ENCODE peak calls at places on chromosomes 4 and X, in five cellular contexts. L is CD8-positive, alpha-beta memory T cell; F is cardiac muscle cell; Y is GM23338; P is tibial nerve. W is an unnamed sample.

GRCh38 chr4:95908806-95909205 is 68.9 kb downstream of the PDHA2 start:
- DNase-seq in L (no peak), F (no peak), Y (no peak), P (no peak), W (no peak)

GRCh38 chr4:130703211-130703920 is 1607.4 kb downstream of the C4orf33 start:
- DNase-seq in L (no peak), F (no peak), Y (no peak), P (no peak), W (no peak)

GRCh38 chr4:81504685-81505598 is 33.2 kb upstream of the RASGEF1B start:
- DNase-seq in L (peak), F (no peak), Y (no peak), P (peak), W (peak)

GRCh38 chrX:22329783-22330182 is 57.1 kb downstream of the CBLL2 start:
- DNase-seq in L (no peak), F (no peak), Y (no peak), P (no peak), W (no peak)

GRCh38 chrX:16444353-16444752 is 205.6 kb upstream of the S100G start:
- DNase-seq in L (no peak), F (no peak), Y (no peak), P (no peak), W (no peak)

GRCh38 chrX:73979551-73980131 is 324.3 kb upstream of the ZCCHC13 start:
- DNase-seq in L (no peak), F (no peak), Y (peak), P (no peak), W (no peak)

GRCh38 chrX:93673869-93674271 is at the start of gene FAM133A:
- DNase-seq in L (no peak), F (peak), Y (no peak), P (no peak), W (no peak)

GRCh38 chrX:130263016-130263415 is 5.7 kb downstream of the ZNF280C start:
- DNase-seq in L (no peak), F (no peak), Y (no peak), P (no peak), W (no peak)

GRCh38 chr4:159238631-159239030 is 135.8 kb downstream of the RAPGEF2 start:
- DNase-seq in L (no peak), F (no peak), Y (no peak), P (no peak), W (no peak)

GRCh38 chr4:151604238-151604637 is 156.6 kb downstream of the GATB start:
- DNase-seq in L (no peak), F (no peak), Y (peak), P (no peak), W (no peak)

GRCh38 chr4:186624951-186625350 is 69.6 kb upstream of the MTNR1A start:
- DNase-seq in L (no peak), F (peak), Y (no peak), P (no peak), W (no peak)

GRCh38 chrX:70169281-70169680 is 8.0 kb upstream of the DGAT2L6 start:
- DNase-seq in L (no peak), F (no peak), Y (peak), P (no peak), W (no peak)

GRCh38 chr4:128924951-128925350 is 115.5 kb downstream of the JADE1 start:
- DNase-seq in L (no peak), F (no peak), Y (no peak), P (no peak), W (no peak)

GRCh38 chr4:168868044-168868855 is 141.8 kb downstream of the CBR4 start:
- DNase-seq in L (no peak), F (no peak), Y (no peak), P (no peak), W (no peak)

GRCh38 chrX:37871626-37872302 is 24.4 kb upstream of the DYNLT3 start:
- DNase-seq in L (no peak), F (no peak), Y (peak), P (no peak), W (peak)

GRCh38 chr4:103915224-103915869 is 195.6 kb upstream of the TACR3 start:
- DNase-seq in L (no peak), F (peak), Y (peak), P (no peak), W (no peak)

GRCh38 chr4:120902925-120903324 is 19.6 kb downstream of the PRDM5 start:
- DNase-seq in L (no peak), F (no peak), Y (no peak), P (no peak), W (no peak)

GRCh38 chrX:101051549-101052302 is at the start of gene TRMT2B:
- DNase-seq in L (peak), F (peak), Y (peak), P (peak), W (peak)

GRCh38 chr4:43163101-43163792 is 270.7 kb downstream of the GRXCR1 start:
- DNase-seq in L (no peak), F (no peak), Y (peak), P (no peak), W (no peak)

GRCh38 chrX:374566-374965 is 12.1 kb downstream of the PPP2R3B start:
- DNase-seq in L (no peak), F (no peak), Y (no peak), P (no peak), W (no peak)

GRCh38 chr4:5142726-5143125 is 91.4 kb downstream of the STK32B start:
- DNase-seq in L (no peak), F (peak), Y (peak), P (no peak), W (peak)

GRCh38 chr4:114025176-114025777 is 45.8 kb upstream of the ARSJ start:
- DNase-seq in L (no peak), F (no peak), Y (no peak), P (no peak), W (no peak)

GRCh38 chr4:95106408-95106928 is 348.7 kb downstream of the BMPR1B start:
- DNase-seq in L (no peak), F (no peak), Y (no peak), P (no peak), W (no peak)

GRCh38 chr4:88820723-88821368 is 123.2 kb upstream of the NAP1L5 start:
- DNase-seq in L (no peak), F (no peak), Y (peak), P (no peak), W (no peak)
- H3K4me3 ChIP-seq in L (peak), F (peak), Y (no peak), P (peak), W (no peak)

DNA sequence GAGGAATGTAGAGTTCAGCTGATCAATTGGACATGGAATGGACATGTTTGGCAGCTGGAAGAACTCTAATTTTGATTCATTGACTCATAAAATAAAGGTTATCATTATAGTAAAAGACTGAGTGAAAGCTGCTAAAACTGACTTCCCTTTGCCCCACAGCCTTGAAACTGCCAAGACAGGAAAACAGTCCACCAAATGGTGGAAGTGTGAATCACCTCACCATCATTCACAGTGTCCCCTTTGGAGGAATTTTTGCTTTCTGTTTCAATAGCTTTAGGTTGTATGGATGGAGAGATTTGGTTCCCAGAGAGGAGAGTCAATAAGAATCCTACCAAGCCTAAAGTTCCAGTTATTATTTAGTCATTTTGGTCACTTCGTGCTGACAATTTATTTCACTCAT is 20.8 kb upstream of the FREM3 start:
- DNase-seq in L (no peak), F (no peak), Y (no peak), P (no peak), W (no peak)
- H3K4me3 ChIP-seq in L (no peak), F (no peak), Y (no peak), P (no peak), W (no peak)

GRCh38 chr4:38832206-38832605 is 24.4 kb downstream of the TLR6 start:
- DNase-seq in L (no peak), F (no peak), Y (no peak), P (no peak), W (no peak)
- H3K4me3 ChIP-seq in L (no peak), F (no peak), Y (no peak), P (no peak), W (no peak)

DNA sequence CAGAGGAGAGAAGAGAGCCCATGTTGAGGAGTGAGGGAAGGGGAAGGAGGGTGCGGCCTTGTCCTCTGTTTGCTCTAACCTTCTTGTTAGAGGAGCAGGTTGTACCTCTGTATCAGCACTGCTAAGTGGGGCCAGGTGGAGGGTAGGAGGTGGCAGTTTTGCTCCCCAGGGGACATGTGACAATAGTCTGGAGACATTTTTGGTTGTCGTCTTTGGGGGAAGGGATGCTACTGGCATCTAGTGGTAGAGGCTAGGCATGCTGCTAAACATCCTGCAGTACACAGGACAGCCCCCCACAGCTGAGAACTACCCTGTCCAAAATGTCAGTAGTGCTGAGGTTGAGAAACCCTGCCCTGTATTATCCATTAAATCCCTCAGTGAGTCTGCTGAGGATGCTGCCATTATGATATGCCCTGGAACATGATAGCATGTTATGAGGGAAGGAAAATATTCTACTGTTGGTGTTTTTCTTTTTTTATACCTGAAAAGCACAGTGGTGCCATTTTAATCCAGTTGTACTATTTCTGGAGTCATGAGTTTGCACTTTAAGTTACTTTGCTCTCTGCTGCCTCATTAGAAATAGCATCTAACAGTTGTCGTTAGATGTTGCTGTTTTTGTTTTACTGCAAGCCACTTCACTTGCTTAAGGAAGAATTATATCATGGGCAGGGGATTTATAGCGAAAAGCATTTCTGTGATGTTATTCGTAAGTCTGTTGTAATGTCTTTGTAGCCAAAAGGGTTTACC is 90.6 kb downstream of the LRP2BP start:
- DNase-seq in L (no peak), F (peak), Y (peak), P (no peak), W (no peak)
- H3K4me3 ChIP-seq in L (no peak), F (no peak), Y (no peak), P (no peak), W (no peak)

GRCh38 chr4:73411731-73412414 is 7.8 kb downstream of the ALB start:
- DNase-seq in L (no peak), F (no peak), Y (no peak), P (no peak), W (no peak)
- H3K4me3 ChIP-seq in L (no peak), F (no peak), Y (no peak), P (no peak), W (no peak)

GRCh38 chr4:2814627-2815026 is 21.7 kb downstream of the SH3BP2 start:
- DNase-seq in L (peak), F (no peak), Y (no peak), P (no peak), W (no peak)
- H3K4me3 ChIP-seq in L (peak), F (no peak), Y (no peak), P (no peak), W (no peak)

GRCh38 chr4:78603384-78603783 is 51.8 kb downstream of the ANXA3 start:
- DNase-seq in L (no peak), F (no peak), Y (no peak), P (no peak), W (no peak)
- H3K4me3 ChIP-seq in L (no peak), F (no peak), Y (no peak), P (no peak), W (no peak)

GRCh38 chr4:82786004-82786400 is 12.6 kb downstream of the SCD5 start:
- DNase-seq in L (no peak), F (no peak), Y (peak), P (no peak), W (no peak)

GRCh38 chr4:82787342-82787741 is 11.3 kb downstream of the SCD5 start:
- DNase-seq in L (no peak), F (no peak), Y (no peak), P (no peak), W (no peak)

GRCh38 chr4:82785248-82786003 is 13.2 kb downstream of the SCD5 start:
- DNase-seq in L (no peak), F (no peak), Y (peak), P (no peak), W (no peak)

GRCh38 chr4:82784615-82785247 is 13.9 kb downstream of the SCD5 start:
- DNase-seq in L (no peak), F (no peak), Y (no peak), P (no peak), W (no peak)

DNA sequence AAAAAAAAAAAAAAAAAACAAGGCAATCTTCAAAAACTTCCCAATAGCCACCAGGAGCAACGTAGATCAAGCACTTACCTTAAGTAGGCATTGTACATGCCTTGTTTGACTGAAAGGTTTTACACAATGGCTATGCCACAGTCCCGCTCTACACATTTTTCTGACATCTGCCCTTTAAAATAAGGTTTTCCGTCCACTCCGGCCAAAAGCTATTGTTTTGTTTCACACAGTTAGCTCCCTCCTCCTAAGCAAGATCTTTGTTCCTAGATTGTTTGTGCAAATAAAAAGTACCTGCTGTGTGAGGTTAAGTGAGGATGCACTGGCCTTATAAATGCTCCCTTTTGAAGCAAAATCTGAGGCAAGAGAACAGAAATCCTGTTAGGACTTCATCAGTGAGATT is 11.8 kb downstream of the SCD5 start:
- DNase-seq in L (no peak), F (no peak), Y (no peak), P (no peak), W (no peak)
- H3K4me3 ChIP-seq in L (no peak), F (no peak), Y (no peak), P (no peak), W (no peak)

DNA sequence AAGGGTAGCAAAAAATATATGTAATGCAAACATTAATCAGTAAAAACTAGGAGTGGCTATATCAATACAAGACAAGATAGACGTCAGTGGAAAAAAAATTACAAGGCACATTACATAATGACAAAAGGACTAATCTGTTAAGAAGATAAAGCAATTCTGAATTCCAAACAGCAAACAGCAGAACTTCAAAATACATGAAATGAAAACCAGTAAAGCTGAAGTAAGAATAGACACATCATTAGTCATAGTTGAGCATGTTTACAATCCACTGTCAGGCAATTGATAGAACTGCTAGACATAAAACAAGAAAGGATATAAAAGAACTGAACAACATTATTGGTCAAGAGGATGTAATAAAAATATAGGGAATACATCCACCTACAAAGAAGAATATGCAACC is 12.2 kb downstream of the SULT1B1 start:
- DNase-seq in L (no peak), F (no peak), Y (no peak), P (no peak), W (no peak)
- H3K4me3 ChIP-seq in L (no peak), F (no peak), Y (no peak), P (no peak), W (no peak)

GRCh38 chrX:50812995-50813842 is 775 bp downstream of the SHROOM4 start:
- DNase-seq in L (no peak), F (peak), Y (peak), P (no peak), W (peak)
- H3K4me3 ChIP-seq in L (no peak), F (peak), Y (peak), P (peak), W (peak)